ENCODE peak calls at places on chromosome 9, in nine cellular contexts. J is stimulated activated CD4-positive, alpha-beta T cell treated with anti-CD3 and anti-CD28 coated beads, TNF-alpha, amount 100 ng/mL, for 4 hours; S is GM12891; K is ovary; O is psoas muscle; F is activated CD8-positive, alpha-beta memory T cell treated with anti-CD3 and anti-CD28 coated beads, Interleukin-2, amount 50 U/mL, for 48 hours; V is GM23338; Q is ureter; E is NCI-H2081. B is an unnamed sample.

GRCh38 chr9:34458013-34458966 is at the start of the genes DNAI1 and FAM219A:
- DNase-seq in J (peak), S (peak), K (peak), O (peak), F (peak), V (peak), Q (peak), E (peak), B (peak)

GRCh38 chr9:107685901-107686300 is 196.3 kb upstream of the KLF4 start:
- DNase-seq in J (no peak), S (no peak), K (no peak), O (no peak), F (no peak), V (no peak), Q (no peak), E (no peak), B (no peak)

GRCh38 chr9:80197661-80198060 is 625.9 kb downstream of the TLE4 start:
- DNase-seq in J (no peak), S (no peak), K (no peak), O (no peak), F (no peak), V (no peak), Q (no peak), E (no peak), B (no peak)

GRCh38 chr9:2290382-2290781 is 275.2 kb downstream of the SMARCA2 start:
- DNase-seq in J (no peak), S (no peak), K (no peak), O (no peak), F (no peak), V (no peak), Q (no peak), E (peak), B (no peak)

GRCh38 chr9:89361816-89362646 is 43.7 kb downstream of the SECISBP2 start:
- DNase-seq in J (no peak), S (no peak), K (peak), O (no peak), F (peak), V (no peak), Q (peak), E (no peak), B (no peak)

GRCh38 chr9:129522351-129522750 is 98.5 kb downstream of the C9orf50 start:
- DNase-seq in J (no peak), S (no peak), K (no peak), O (no peak), F (no peak), V (no peak), Q (no peak), E (no peak), B (no peak)

GRCh38 chr9:128162215-128163026 is 2.4 kb downstream of the BBLN start:
- DNase-seq in J (no peak), S (no peak), K (no peak), O (peak), F (no peak), V (no peak), Q (no peak), E (no peak), B (peak)

GRCh38 chr9:137416006-137416562 is 6.9 kb downstream of the EXD3 start:
- DNase-seq in J (no peak), S (no peak), K (no peak), O (no peak), F (no peak), V (no peak), Q (no peak), E (no peak), B (no peak)

GRCh38 chr9:23590601-23591000 is 235.4 kb downstream of the ELAVL2 start:
- DNase-seq in J (no peak), S (no peak), K (no peak), O (no peak), F (no peak), V (no peak), Q (no peak), E (no peak), B (no peak)

GRCh38 chr9:6645153-6646027 is at the start of gene GLDC:
- DNase-seq in J (peak), S (peak), K (peak), O (peak), F (peak), V (peak), Q (peak), E (peak), B (peak)

GRCh38 chr9:87422999-87423398 is 74.7 kb upstream of the DAPK1 start:
- DNase-seq in J (no peak), S (no peak), K (no peak), O (no peak), F (no peak), V (no peak), Q (no peak), E (peak), B (no peak)

GRCh38 chr9:12884736-12885395 is 110.0 kb downstream of the LURAP1L start:
- DNase-seq in J (no peak), S (no peak), K (no peak), O (no peak), F (no peak), V (peak), Q (no peak), E (peak), B (no peak)

GRCh38 chr9:131839281-131840084 is 99.6 kb upstream of the RAPGEF1 start:
- DNase-seq in J (no peak), S (no peak), K (no peak), O (no peak), F (peak), V (no peak), Q (no peak), E (no peak), B (no peak)

GRCh38 chr9:127967151-127967809 is 13.5 kb downstream of the EEIG1 start:
- DNase-seq in J (no peak), S (no peak), K (no peak), O (no peak), F (no peak), V (no peak), Q (no peak), E (no peak), B (no peak)

GRCh38 chr9:117678882-117679281 is 25.3 kb upstream of the TLR4 start:
- DNase-seq in J (no peak), S (no peak), K (no peak), O (no peak), F (no peak), V (no peak), Q (no peak), E (no peak), B (no peak)

GRCh38 chr9:81461196-81461595 is 228.2 kb downstream of the TLE1 start:
- DNase-seq in J (no peak), S (no peak), K (no peak), O (no peak), F (no peak), V (no peak), Q (no peak), E (no peak), B (no peak)

B was measured in RWPE2.